ENCODE peak calls at places on chromosome 19, in six cellular contexts. P, X, D, B, C and W are unnamed samples.

GRCh38 chr19:15812059-15812722 is 3.3 kb downstream of the OR10H1 start:
- DNase-seq in P (no peak), X (peak; percentile 54), D (no peak), B (no peak), C (no peak), W (no peak)

GRCh38 chr19:14496029-14496848 is at the start of gene GIPC1:
- DNase-seq in P (peak; percentile 100), X (peak; percentile 100), D (peak; percentile 80), B (peak; percentile 100), C (peak; percentile 82), W (peak; percentile 99)

GRCh38 chr19:46492841-46493235 is 2.8 kb downstream of the PNMA8B start:
- DNase-seq in P (no peak), X (no peak), D (no peak), B (no peak), C (no peak), W (no peak)

GRCh38 chr19:56120371-56121179 is 520 bp downstream of the ZNF787 start:
- DNase-seq in P (peak; percentile 76), X (peak; percentile 80), D (peak; percentile 91), B (peak; percentile 97), C (peak; percentile 63), W (peak; percentile 74)

GRCh38 chr19:51807111-51807701 is 12.2 kb downstream of the FPR3 start:
- DNase-seq in P (no peak), X (no peak), D (no peak), B (no peak), C (peak; percentile 95), W (peak; percentile 29)

GRCh38 chr19:48664476-48664875 is 8.3 kb downstream of the NTN5 start:
- DNase-seq in P (no peak), X (no peak), D (no peak), B (no peak), C (no peak), W (no peak)

GRCh38 chr19:17069249-17069648 is 6.0 kb downstream of the HAUS8 start:
- DNase-seq in P (no peak), X (no peak), D (no peak), B (no peak), C (no peak), W (no peak)

GRCh38 chr19:20660473-20660872 is 898 bp downstream of the ZNF626 start:
- DNase-seq in P (no peak), X (peak; percentile 0), D (no peak), B (peak; percentile 5), C (no peak), W (peak; percentile 6)

GRCh38 chr19:7528522-7529245 is 6.3 kb downstream of the MCOLN1 start:
- DNase-seq in P (no peak), X (no peak), D (no peak), B (no peak), C (no peak), W (no peak)

GRCh38 chr19:11125994-11126685 is 29.4 kb downstream of the SPC24 start:
- DNase-seq in P (peak; percentile 46), X (peak; percentile 47), D (peak; percentile 64), B (peak; percentile 78), C (peak; percentile 51), W (peak; percentile 80)

GRCh38 chr19:40744554-40745401 is 5.5 kb downstream of the ACTMAP start:
- DNase-seq in P (no peak), X (no peak), D (no peak), B (no peak), C (no peak), W (no peak)

GRCh38 chr19:11574689-11575088 is 2.8 kb downstream of the ACP5 start:
- DNase-seq in P (no peak), X (no peak), D (peak; percentile 59), B (no peak), C (no peak), W (no peak)

GRCh38 chr19:11617207-11618062 is 20.2 kb downstream of the ZNF627 start:
- DNase-seq in P (peak; percentile 8), X (no peak), D (no peak), B (no peak), C (no peak), W (no peak)

GRCh38 chr19:40616178-40616577 is 15.0 kb downstream of the LTBP4 start:
- DNase-seq in P (no peak), X (no peak), D (no peak), B (no peak), C (no peak), W (no peak)

GRCh38 chr19:51440052-51440451 is 18.2 kb downstream of the SIGLEC8 start:
- DNase-seq in P (no peak), X (no peak), D (no peak), B (no peak), C (no peak), W (no peak)

GRCh38 chr19:7832009-7832408 is 2.0 kb downstream of the EVI5L start:
- DNase-seq in P (no peak), X (no peak), D (no peak), B (no peak), C (no peak), W (no peak)

GRCh38 chr19:46296722-46297431 is at the start of gene HIF3A:
- DNase-seq in P (no peak), X (no peak), D (no peak), B (peak; percentile 18), C (no peak), W (peak; percentile 73)

GRCh38 chr19:23882493-23882892 is 32.2 kb upstream of the ZNF726 start:
- DNase-seq in P (no peak), X (no peak), D (no peak), B (no peak), C (no peak), W (no peak)

GRCh38 chr19:45935267-45935666 is 20.7 kb upstream of the NANOS2 start:
- DNase-seq in P (no peak), X (no peak), D (no peak), B (no peak), C (no peak), W (no peak)

GRCh38 chr19:3132971-3133792 is 2.7 kb upstream of the GNA15 start:
- DNase-seq in P (peak; percentile 48), X (no peak), D (peak; percentile 79), B (peak; percentile 67), C (peak; percentile 95), W (peak; percentile 24)

GRCh38 chr19:35261356-35262100 is 7.2 kb upstream of the USF2 start:
- DNase-seq in P (no peak), X (no peak), D (no peak), B (peak; percentile 6), C (no peak), W (no peak)

GRCh38 chr19:40702337-40703012 is 12.0 kb upstream of the NUMBL start:
- DNase-seq in P (peak; percentile 26), X (no peak), D (no peak), B (peak; percentile 58), C (no peak), W (peak; percentile 39)

GRCh38 chr19:3642987-3643386 is 16.4 kb upstream of the CACTIN start:
- DNase-seq in P (no peak), X (peak; percentile 25), D (no peak), B (no peak), C (no peak), W (no peak)